ENCODE peak calls at places on chromosomes 12 and 14, in five cellular contexts. R is central memory CD4-positive, alpha-beta T cell; P is NCI-H1105 treated with DMSO at 0.1 percent for 48 hours; N is lower lobe of right lung; W is ovary. A is an unnamed sample.

GRCh38 chr12:68400231-68400829 is 68.2 kb upstream of the MDM1 start:
- DNase-seq in P (peak; percentile 37), N (no peak), W (no peak), R (no peak), A (no peak)

GRCh38 chr12:57611116-57611809 is at the start of gene ARHGEF25:
- DNase-seq in P (peak; percentile 36), W (peak; percentile 76), R (no peak), N (no peak), A (peak; percentile 54)

GRCh38 chr14:103030741-103031565 is 26.4 kb downstream of the CDC42BPB start:
- DNase-seq in N (no peak), W (no peak), P (no peak), R (no peak), A (no peak)

GRCh38 chr12:89073027-89073398 is 279.3 kb downstream of the DUSP6 start:
- DNase-seq in P (no peak), W (no peak), R (no peak), N (no peak), A (no peak)

GRCh38 chr14:20093442-20093841 is 17.1 kb upstream of the OR4K17 start:
- DNase-seq in P (no peak), W (no peak), N (no peak), R (no peak), A (no peak)

GRCh38 chr12:44875954-44876553 is at the start of gene NELL2:
- DNase-seq in W (no peak), R (peak; percentile 45), N (peak; percentile 47), P (peak; percentile 86), A (no peak)

GRCh38 chr12:101925352-101925751 is 48.0 kb downstream of the DRAM1 start:
- DNase-seq in W (peak; percentile 63), R (no peak), N (peak; percentile 54), P (no peak), A (no peak)

GRCh38 chr12:7750350-7750749 is 3.2 kb upstream of the CLEC4C start:
- DNase-seq in P (no peak), N (no peak), W (no peak), R (no peak), A (no peak)

GRCh38 chr14:95611293-95611880 is 74.8 kb upstream of the TCL1B start:
- DNase-seq in R (no peak), N (no peak), P (no peak), W (no peak), A (no peak)

GRCh38 chr14:99314623-99315022 is 42.6 kb upstream of the BCL11B start:
- DNase-seq in W (no peak), P (no peak), R (no peak), N (no peak), A (no peak)

GRCh38 chr12:62834971-62835547 is 99.9 kb downstream of the PPM1H start:
- DNase-seq in P (no peak), W (peak; percentile 56), N (no peak), R (no peak), A (no peak)

GRCh38 chr14:71932229-71932951 is at the start of gene RGS6:
- DNase-seq in P (peak; percentile 58), N (peak; percentile 56), W (no peak), R (no peak), A (no peak)

GRCh38 chr12:70571705-70572269 is 65.4 kb downstream of the PTPRB start:
- DNase-seq in W (no peak), P (no peak), R (no peak), N (no peak), A (no peak)

GRCh38 chr12:102172436-102172835 is 25.2 kb downstream of the PMCH start:
- DNase-seq in N (no peak), R (no peak), W (no peak), P (no peak), A (no peak)

GRCh38 chr14:35299708-35300107 is 7.5 kb downstream of the PSMA6 start:
- DNase-seq in W (no peak), N (no peak), R (no peak), P (no peak), A (no peak)

GRCh38 chr12:49094104-49094948 is at the start of gene DHH:
- DNase-seq in P (peak; percentile 48), R (no peak), W (no peak), N (peak; percentile 61), A (no peak)

GRCh38 chr12:49730568-49731101 is 10.7 kb upstream of the TMBIM6 start:
- DNase-seq in W (no peak), N (no peak), P (no peak), R (no peak), A (no peak)

GRCh38 chr14:90580381-90581335 is 183.8 kb downstream of the CALM1 start:
- DNase-seq in N (no peak), W (no peak), R (no peak), P (peak; percentile 8), A (no peak)

GRCh38 chr12:63103489-63104131 is 47.4 kb downstream of the AVPR1A start:
- DNase-seq in R (no peak), N (no peak), P (peak; percentile 58), W (no peak), A (no peak)

GRCh38 chr12:5510251-5510805 is 78.4 kb downstream of the NTF3 start:
- DNase-seq in R (no peak), P (no peak), W (no peak), N (no peak), A (no peak)

GRCh38 chr12:18811268-18811667 is 73.3 kb downstream of the CAPZA3 start:
- DNase-seq in N (no peak), P (no peak), R (no peak), W (no peak), A (no peak)

GRCh38 chr14:39276005-39276404 is 42.3 kb downstream of the MIA2 start:
- DNase-seq in P (no peak), W (no peak), R (no peak), N (no peak), A (no peak)

GRCh38 chr12:62598846-62599245 is 132.2 kb downstream of the MON2 start:
- DNase-seq in W (no peak), R (no peak), N (no peak), P (no peak), A (no peak)

GRCh38 chr14:106831322-106831720 is 1304.9 kb downstream of the TMEM121 start:
- DNase-seq in N (peak; percentile 65), R (peak; percentile 34), P (no peak), W (no peak), A (no peak)

GRCh38 chr14:68794130-68794855 is 1.4 kb upstream of the ZFP36L1 start:
- DNase-seq in N (peak; percentile 94), W (peak; percentile 87), R (peak; percentile 81), P (peak; percentile 21), A (peak; percentile 90)

GRCh38 chr12:93223440-93224426 is 154.0 kb upstream of the NUDT4 start:
- DNase-seq in W (no peak), R (no peak), P (peak; percentile 77), N (no peak), A (no peak)

GRCh38 chr12:93571854-93572711 is at the start of gene SOCS2:
- DNase-seq in N (peak; percentile 55), P (no peak), W (peak; percentile 33), R (peak; percentile 33), A (peak; percentile 54)

GRCh38 chr14:68088463-68088862 is 268.9 kb downstream of the RAD51B start:
- DNase-seq in W (peak; percentile 35), P (peak; percentile 73), R (no peak), N (no peak), A (no peak)

A was measured in left lobe of liver.